ENCODE peak calls at places on chromosomes 11 and 22, in seven cellular contexts. H is mesendoderm, E is IMR-90, P is neuronal stem cell, U is mesenchymal stem cell, L is H1, X is H9. M is an unnamed sample. For H3K4me1, the result is how much of the 10 kb centered on the place peaks cover.

GRCh38 chr11:27735281-27735680 is 35.0 kb upstream of the BDNF start:
- DNase-seq in H (no peak), E (no peak), P (no peak), U (no peak), L (no peak), X (no peak), M (no peak)

GRCh38 chr22:21624120-21624879 is 5.5 kb downstream of the YDJC start:
- DNase-seq in H (peak), E (peak), P (no peak), U (no peak), L (no peak), X (peak), M (no peak)

GRCh38 chr11:65572356-65573043 is at the start of gene FAM89B:
- DNase-seq in H (peak), E (peak), P (no peak), U (peak), L (no peak), X (peak), M (peak)

GRCh38 chr11:44032304-44033085 is 15.3 kb upstream of the ACCSL start:
- DNase-seq in H (no peak), E (peak), P (no peak), U (peak), L (no peak), X (no peak), M (no peak)

GRCh38 chr11:122229611-122230386 is 113.8 kb upstream of the BLID start:
- DNase-seq in H (no peak), E (no peak), P (peak), U (no peak), L (peak), X (peak), M (no peak)

GRCh38 chr11:88194990-88195389 is 19.7 kb upstream of the RAB38 start:
- DNase-seq in H (no peak), E (no peak), P (no peak), U (no peak), L (no peak), X (no peak), M (no peak)

GRCh38 chr22:28837640-28838039 is 37.3 kb upstream of the XBP1 start:
- DNase-seq in H (peak), E (no peak), P (no peak), U (no peak), L (no peak), X (no peak), M (no peak)

GRCh38 chr11:46435679-46436078 is 44.1 kb upstream of the CHRM4 start:
- DNase-seq in H (no peak), E (no peak), P (no peak), U (no peak), L (no peak), X (no peak), M (no peak)

GRCh38 chr11:77069336-77069968 is 2.7 kb downstream of the CAPN5 start:
- DNase-seq in H (no peak), E (no peak), P (no peak), U (no peak), L (no peak), X (peak), M (no peak)

GRCh38 chr11:129951201-129951882 is 51.3 kb downstream of the PRDM10 start:
- DNase-seq in H (no peak), E (no peak), P (no peak), U (no peak), L (no peak), X (no peak), M (no peak)

DNA sequence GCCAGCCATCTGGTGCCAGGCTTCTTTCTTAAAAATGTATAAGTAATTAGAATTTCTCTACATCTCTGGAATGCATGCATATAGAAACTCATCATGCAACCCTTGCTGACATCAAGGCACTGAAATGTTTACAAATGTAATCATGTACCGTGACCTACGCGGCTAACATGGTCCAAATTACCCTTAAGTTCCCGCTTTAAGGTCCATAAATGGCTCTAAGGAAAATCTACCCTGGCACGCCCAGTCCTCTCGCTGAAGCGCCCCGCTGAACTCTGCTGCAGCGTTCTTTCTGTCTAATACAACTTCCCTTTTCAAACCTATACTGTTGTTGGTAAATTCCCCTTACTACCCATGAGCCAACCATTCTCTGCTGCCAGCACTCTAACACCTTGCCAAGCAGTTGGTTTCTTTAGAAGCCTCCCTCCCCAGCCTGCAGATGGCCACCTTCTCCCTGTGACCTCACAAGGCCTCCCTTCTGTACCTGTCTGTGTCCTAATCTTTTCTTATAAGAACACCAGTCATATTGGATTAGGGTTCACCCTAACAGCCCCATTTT is 13.5 kb upstream of the HMOX1 start:
- DNase-seq in H (no peak), E (no peak), P (no peak), U (no peak), L (no peak), X (no peak), M (peak)
- H3K4me1 ChIP-seq in H (under half), E (under half), P (under half), U (under half), L (under half), X (under half), M (under half)

GRCh38 chr11:2463766-2464277 is 19.0 kb downstream of the KCNQ1 start:
- DNase-seq in H (no peak), E (no peak), P (no peak), U (no peak), L (no peak), X (no peak), M (no peak)
- H3K4me2 ChIP-seq in H (no peak), E (no peak), P (no peak), U (no peak), L (no peak), X (no peak), M (no peak)

DNA sequence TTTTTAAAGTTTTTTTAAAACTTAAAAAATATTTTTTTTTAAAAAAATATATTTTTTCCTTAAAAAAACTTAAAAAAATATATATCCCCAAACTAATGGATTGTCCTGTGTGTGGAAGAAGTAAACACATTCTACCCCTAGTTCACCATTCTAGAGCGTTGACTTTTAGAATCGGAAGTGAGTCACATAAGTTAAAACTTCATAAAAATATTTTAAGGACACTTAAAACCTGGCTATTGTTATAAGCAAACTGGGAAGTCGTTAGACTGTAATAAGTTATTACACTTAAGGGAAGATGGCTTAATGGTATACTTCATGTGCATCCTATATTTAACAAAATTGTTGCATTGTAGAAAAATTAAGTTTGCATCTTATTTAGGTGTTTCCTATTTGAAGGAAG is 21.1 kb downstream of the FAM118B start:
- DNase-seq in H (no peak), E (no peak), P (no peak), U (no peak), L (no peak), X (no peak), M (no peak)
- H2BK5ac ChIP-seq in H (no peak), E (no peak), P (no peak), U (no peak), L (no peak), X (no peak), M (no peak)

GRCh38 chr22:42895087-42895486 is 38.0 kb upstream of the ARFGAP3 start:
- DNase-seq in H (no peak), E (no peak), P (no peak), U (peak), L (no peak), X (no peak), M (no peak)
- H3K4me1 ChIP-seq in H (under half), E (under half), P (under half), U (under half), L (under half), X (under half), M (under half)

GRCh38 chr11:104159356-104159755 is 4.6 kb downstream of the PDGFD start:
- DNase-seq in H (no peak), E (peak), P (no peak), U (peak), L (no peak), X (no peak), M (no peak)

GRCh38 chr11:104165014-104165413 is 1.1 kb upstream of the PDGFD start:
- DNase-seq in H (no peak), E (no peak), P (no peak), U (no peak), L (no peak), X (peak), M (no peak)

GRCh38 chr11:104163100-104164027 is 583 bp downstream of the PDGFD start:
- DNase-seq in H (peak), E (peak), P (peak), U (peak), L (no peak), X (peak), M (no peak)

GRCh38 chr11:104161751-104162450 is 2.0 kb downstream of the PDGFD start:
- DNase-seq in H (no peak), E (peak), P (no peak), U (no peak), L (no peak), X (no peak), M (no peak)

GRCh38 chr11:104164028-104164520 is at the start of gene PDGFD:
- DNase-seq in H (peak), E (peak), P (peak), U (peak), L (peak), X (peak), M (peak)
- H3K4me2 ChIP-seq in H (peak), E (peak), P (peak), U (peak), L (peak), X (peak), M (peak)

DNA sequence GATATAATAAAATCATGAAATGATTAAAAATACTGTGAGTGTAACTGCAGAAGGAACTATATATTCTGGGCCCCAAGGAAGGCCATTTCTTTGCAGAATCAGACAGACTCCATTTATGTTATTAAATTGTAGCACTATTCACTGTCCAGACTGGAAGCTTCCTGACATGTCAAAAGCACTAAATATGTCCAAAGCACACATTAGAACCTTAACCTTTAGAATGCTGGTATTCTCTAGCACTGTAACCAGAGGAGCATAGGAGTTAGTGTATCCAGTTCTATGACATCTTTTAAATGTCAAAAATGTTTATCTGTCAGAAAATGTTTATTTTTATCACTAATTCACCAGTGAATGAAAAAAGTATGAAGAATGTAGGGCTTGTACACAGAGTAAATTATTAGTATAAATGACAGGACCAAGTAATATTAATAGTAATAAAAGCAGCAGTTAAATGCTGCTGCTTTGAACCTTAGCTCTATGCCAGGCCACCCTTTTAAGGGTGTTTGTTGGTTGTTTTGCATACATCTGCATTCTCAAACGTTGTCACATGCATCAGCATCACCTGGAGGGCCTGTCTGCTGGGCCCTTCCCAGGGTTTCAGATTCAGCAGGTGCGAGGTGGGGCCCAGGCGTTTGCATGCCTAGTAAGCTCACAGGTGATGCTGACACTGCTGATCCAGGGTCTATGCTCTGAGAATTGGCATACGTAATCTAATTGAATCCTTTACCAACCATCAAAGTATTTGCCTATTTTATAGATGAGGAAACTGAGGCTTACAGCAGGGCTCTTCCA is 246.7 kb downstream of the CADM1 start:
- DNase-seq in H (no peak), E (no peak), P (no peak), U (no peak), L (no peak), X (peak), M (no peak)
- H2BK5ac ChIP-seq in H (no peak), E (no peak), P (no peak), U (no peak), L (no peak), X (no peak), M (no peak)

GRCh38 chr11:1487091-1487850 is 692 bp upstream of the MOB2 start:
- DNase-seq in H (no peak), E (no peak), P (no peak), U (no peak), L (no peak), X (no peak), M (no peak)

GRCh38 chr11:1484061-1484671 is 2.4 kb downstream of the MOB2 start:
- DNase-seq in H (no peak), E (no peak), P (no peak), U (no peak), L (no peak), X (no peak), M (no peak)

GRCh38 chr11:1484716-1485503 is 1.7 kb downstream of the MOB2 start:
- DNase-seq in H (no peak), E (no peak), P (no peak), U (no peak), L (no peak), X (no peak), M (no peak)

GRCh38 chr11:1486054-1486825 is at the start of gene MOB2:
- DNase-seq in H (no peak), E (peak), P (no peak), U (no peak), L (no peak), X (no peak), M (no peak)

GRCh38 chr11:1485504-1485885 is 1.1 kb downstream of the MOB2 start:
- DNase-seq in H (no peak), E (no peak), P (no peak), U (no peak), L (no peak), X (no peak), M (no peak)
- H3K4me1 ChIP-seq in H (under half), E (under half), P (under half), U (under half), L (under half), X (under half), M (under half)

M was measured in trophoblast cell.